ENCODE peak calls at places on chromosomes 6 and 20, in four cellular contexts. One of them, this sample, is unnamed.

GRCh38 chr20:37559312-37560027 is 31.8 kb upstream of the BLCAP start:
- DNase-seq in GM23248: no peak
- DNase-seq in SK-N-MC: no peak
- DNase-seq in H1: no peak
- DNase-seq in this sample: no peak

GRCh38 chr6:137784583-137784982 is 82.5 kb upstream of the TNFAIP3 start:
- DNase-seq in GM23248: no peak
- DNase-seq in SK-N-MC: no peak
- DNase-seq in H1: no peak
- DNase-seq in this sample: no peak

GRCh38 chr6:149887343-149887742 is 10.6 kb downstream of the RAET1E start:
- DNase-seq in GM23248: peak
- DNase-seq in SK-N-MC: no peak
- DNase-seq in H1: no peak
- DNase-seq in this sample: peak

GRCh38 chr6:1076531-1077453 is 235.1 kb upstream of the FOXQ1 start:
- DNase-seq in GM23248: no peak
- DNase-seq in SK-N-MC: no peak
- DNase-seq in H1: no peak
- DNase-seq in this sample: no peak

GRCh38 chr6:73367761-73368355 is 1.8 kb downstream of the OOEP start:
- DNase-seq in GM23248: peak
- DNase-seq in SK-N-MC: no peak
- DNase-seq in H1: no peak
- DNase-seq in this sample: no peak

GRCh38 chr6:99334526-99335127 is 14.8 kb downstream of the FAXC start:
- DNase-seq in GM23248: peak
- DNase-seq in SK-N-MC: no peak
- DNase-seq in H1: no peak
- DNase-seq in this sample: peak

GRCh38 chr20:3843490-3843889 is 3.1 kb upstream of the MAVS start:
- DNase-seq in GM23248: peak
- DNase-seq in SK-N-MC: no peak
- DNase-seq in H1: no peak
- DNase-seq in this sample: no peak

GRCh38 chr6:125789576-125790402 is 971 bp upstream of the NCOA7 start:
- DNase-seq in GM23248: peak
- DNase-seq in SK-N-MC: no peak
- DNase-seq in H1: no peak
- DNase-seq in this sample: no peak

GRCh38 chr20:16308754-16309153 is 264.5 kb downstream of the KIF16B start:
- DNase-seq in GM23248: no peak
- DNase-seq in SK-N-MC: no peak
- DNase-seq in H1: no peak
- DNase-seq in this sample: no peak

GRCh38 chr6:11275598-11275997 is 43.1 kb upstream of the NEDD9 start:
- DNase-seq in GM23248: no peak
- DNase-seq in SK-N-MC: no peak
- DNase-seq in H1: no peak
- DNase-seq in this sample: no peak

GRCh38 chr20:20370087-20370575 is 2.2 kb downstream of the INSM1 start:
- DNase-seq in GM23248: no peak
- DNase-seq in SK-N-MC: no peak
- DNase-seq in H1: no peak
- DNase-seq in this sample: no peak

GRCh38 chr6:33298773-33299236 is at the start of gene RGL2:
- DNase-seq in GM23248: peak
- DNase-seq in SK-N-MC: no peak
- DNase-seq in H1: no peak
- DNase-seq in this sample: no peak

GRCh38 chr20:1209447-1210387 is 6.5 kb downstream of the C20orf202 start:
- DNase-seq in GM23248: peak
- DNase-seq in SK-N-MC: no peak
- DNase-seq in H1: no peak
- DNase-seq in this sample: no peak

GRCh38 chr20:59159091-59159821 is 4.4 kb upstream of the ZNF831 start:
- DNase-seq in GM23248: no peak
- DNase-seq in SK-N-MC: no peak
- DNase-seq in H1: no peak
- DNase-seq in this sample: no peak

GRCh38 chr6:13302291-13302690 is 26.0 kb downstream of the TBC1D7 start:
- DNase-seq in GM23248: no peak
- DNase-seq in SK-N-MC: no peak
- DNase-seq in H1: no peak
- DNase-seq in this sample: no peak

GRCh38 chr6:144144996-144145395 is 5.3 kb upstream of the STX11 start:
- DNase-seq in GM23248: no peak
- DNase-seq in SK-N-MC: no peak
- DNase-seq in H1: no peak
- DNase-seq in this sample: no peak

GRCh38 chr6:34560366-34561226 is 4.5 kb upstream of the SPDEF start:
- DNase-seq in GM23248: peak
- DNase-seq in SK-N-MC: no peak
- DNase-seq in H1: no peak
- DNase-seq in this sample: no peak

GRCh38 chr6:30542915-30543314 is 13.4 kb downstream of the GNL1 start:
- DNase-seq in GM23248: peak
- DNase-seq in SK-N-MC: no peak
- DNase-seq in H1: no peak
- DNase-seq in this sample: no peak

GRCh38 chr6:113031591-113031990 is 684.5 kb downstream of the RFPL4B start:
- DNase-seq in GM23248: peak
- DNase-seq in SK-N-MC: no peak
- DNase-seq in H1: no peak
- DNase-seq in this sample: no peak

GRCh38 chr6:84269947-84270733 is 42.7 kb upstream of the CEP162 start:
- DNase-seq in GM23248: peak
- DNase-seq in SK-N-MC: no peak
- DNase-seq in H1: no peak
- DNase-seq in this sample: no peak

GRCh38 chr6:30391240-30391639 is 46.3 kb downstream of the RPP21 start:
- DNase-seq in GM23248: no peak
- DNase-seq in SK-N-MC: no peak
- DNase-seq in H1: no peak
- DNase-seq in this sample: no peak

GRCh38 chr6:6834356-6835342 is 246.1 kb downstream of the LY86 start:
- DNase-seq in GM23248: no peak
- DNase-seq in SK-N-MC: no peak
- DNase-seq in H1: no peak
- DNase-seq in this sample: no peak

GRCh38 chr6:56582246-56582645 is 60.4 kb downstream of the DST start:
- DNase-seq in GM23248: no peak
- DNase-seq in SK-N-MC: no peak
- DNase-seq in H1: no peak
- DNase-seq in this sample: no peak

GRCh38 chr6:103404799-103405198 is 1454.9 kb downstream of the HACE1 start:
- DNase-seq in GM23248: no peak
- DNase-seq in SK-N-MC: no peak
- DNase-seq in H1: no peak
- DNase-seq in this sample: no peak

GRCh38 chr6:131831886-131832285 is 24.1 kb downstream of the ENPP1 start:
- DNase-seq in GM23248: no peak
- DNase-seq in SK-N-MC: no peak
- DNase-seq in H1: no peak
- DNase-seq in this sample: no peak

DNA sequence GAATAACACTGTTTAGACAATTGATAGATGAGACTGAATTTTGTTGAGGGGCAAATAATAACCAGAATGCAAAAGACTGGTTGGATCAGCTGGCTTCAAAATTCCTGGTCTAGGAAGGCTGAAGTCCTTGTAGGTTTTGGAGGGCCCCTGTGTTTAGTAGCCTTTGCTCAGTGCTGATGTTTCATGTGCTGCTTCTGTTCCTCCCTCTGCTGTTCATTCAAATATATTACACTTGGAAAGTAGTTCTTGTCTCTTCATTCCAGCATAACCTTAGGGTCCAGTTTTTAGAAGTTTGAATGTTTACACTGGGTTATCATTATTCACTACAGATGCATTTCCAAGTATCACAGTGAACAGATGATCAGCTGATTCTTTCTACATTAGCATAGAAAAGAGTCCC is 72.5 kb downstream of the FLRT3 start:
- DNase-seq in GM23248: peak
- DNase-seq in SK-N-MC: no peak
- DNase-seq in H1: no peak
- DNase-seq in this sample: no peak
- H3K9ac ChIP-seq in GM23248: no peak
- H3K9ac ChIP-seq in SK-N-MC: no peak
- H3K9ac ChIP-seq in H1: no peak
- H3K9ac ChIP-seq in this sample: no peak

GRCh38 chr6:42227173-42227850 is 9.7 kb upstream of the MRPS10 start:
- DNase-seq in GM23248: no peak
- DNase-seq in SK-N-MC: no peak
- DNase-seq in H1: no peak
- DNase-seq in this sample: no peak
- H3K9ac ChIP-seq in GM23248: peak
- H3K9ac ChIP-seq in SK-N-MC: no peak
- H3K9ac ChIP-seq in H1: no peak
- H3K9ac ChIP-seq in this sample: peak

GRCh38 chr20:6665621-6666345 is 101.7 kb upstream of the BMP2 start:
- DNase-seq in GM23248: no peak
- DNase-seq in SK-N-MC: peak
- DNase-seq in H1: no peak
- DNase-seq in this sample: no peak
- H3K9ac ChIP-seq in GM23248: no peak
- H3K9ac ChIP-seq in SK-N-MC: peak
- H3K9ac ChIP-seq in H1: no peak
- H3K9ac ChIP-seq in this sample: no peak

GRCh38 chr6:142942805-142943227 is 2.2 kb downstream of the HIVEP2 start:
- DNase-seq in GM23248: peak
- DNase-seq in SK-N-MC: no peak
- DNase-seq in H1: no peak
- DNase-seq in this sample: no peak
- H3K9ac ChIP-seq in GM23248: peak
- H3K9ac ChIP-seq in SK-N-MC: no peak
- H3K9ac ChIP-seq in H1: no peak
- H3K9ac ChIP-seq in this sample: peak

GRCh38 chr20:43959920-43960227 is 45.2 kb downstream of the TOX2 start:
- DNase-seq in GM23248: no peak
- DNase-seq in SK-N-MC: no peak
- DNase-seq in H1: no peak
- DNase-seq in this sample: no peak

GRCh38 chr20:43957392-43957791 is 42.7 kb downstream of the TOX2 start:
- DNase-seq in GM23248: no peak
- DNase-seq in SK-N-MC: no peak
- DNase-seq in H1: no peak
- DNase-seq in this sample: no peak

GRCh38 chr20:43960231-43960630 is 45.6 kb downstream of the TOX2 start:
- DNase-seq in GM23248: no peak
- DNase-seq in SK-N-MC: no peak
- DNase-seq in H1: no peak
- DNase-seq in this sample: no peak

GRCh38 chr20:43959079-43959919 is 44.6 kb downstream of the TOX2 start:
- DNase-seq in GM23248: peak
- DNase-seq in SK-N-MC: no peak
- DNase-seq in H1: no peak
- DNase-seq in this sample: no peak

DNA sequence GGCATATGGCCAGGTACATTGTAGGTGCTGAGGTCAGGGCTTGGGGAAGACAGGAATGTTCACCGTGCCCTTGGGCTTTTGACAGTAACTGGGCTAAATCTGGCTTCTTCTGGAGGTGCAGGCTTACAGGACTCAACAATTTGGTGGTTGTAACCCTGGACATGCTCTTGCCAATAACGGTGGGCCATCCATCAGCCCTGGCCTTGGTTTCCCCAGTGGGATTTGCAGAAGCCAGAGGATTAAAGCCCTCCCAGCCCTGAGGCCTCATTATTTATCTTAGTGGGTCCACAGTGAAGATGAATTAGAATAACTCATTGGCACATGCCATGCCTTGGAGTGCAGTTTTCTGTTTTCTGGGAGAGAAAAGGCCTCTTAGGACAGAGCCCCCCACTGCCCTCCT is 44.0 kb downstream of the TOX2 start:
- DNase-seq in GM23248: no peak
- DNase-seq in SK-N-MC: no peak
- DNase-seq in H1: no peak
- DNase-seq in this sample: no peak
- H3K9ac ChIP-seq in GM23248: no peak
- H3K9ac ChIP-seq in SK-N-MC: no peak
- H3K9ac ChIP-seq in H1: no peak
- H3K9ac ChIP-seq in this sample: no peak

GRCh38 chr6:135358251-135358821 is 139.2 kb downstream of the AHI1 start:
- DNase-seq in GM23248: peak
- DNase-seq in SK-N-MC: no peak
- DNase-seq in H1: no peak
- DNase-seq in this sample: no peak
- H3K9ac ChIP-seq in GM23248: peak
- H3K9ac ChIP-seq in SK-N-MC: no peak
- H3K9ac ChIP-seq in H1: no peak
- H3K9ac ChIP-seq in this sample: no peak

DNA sequence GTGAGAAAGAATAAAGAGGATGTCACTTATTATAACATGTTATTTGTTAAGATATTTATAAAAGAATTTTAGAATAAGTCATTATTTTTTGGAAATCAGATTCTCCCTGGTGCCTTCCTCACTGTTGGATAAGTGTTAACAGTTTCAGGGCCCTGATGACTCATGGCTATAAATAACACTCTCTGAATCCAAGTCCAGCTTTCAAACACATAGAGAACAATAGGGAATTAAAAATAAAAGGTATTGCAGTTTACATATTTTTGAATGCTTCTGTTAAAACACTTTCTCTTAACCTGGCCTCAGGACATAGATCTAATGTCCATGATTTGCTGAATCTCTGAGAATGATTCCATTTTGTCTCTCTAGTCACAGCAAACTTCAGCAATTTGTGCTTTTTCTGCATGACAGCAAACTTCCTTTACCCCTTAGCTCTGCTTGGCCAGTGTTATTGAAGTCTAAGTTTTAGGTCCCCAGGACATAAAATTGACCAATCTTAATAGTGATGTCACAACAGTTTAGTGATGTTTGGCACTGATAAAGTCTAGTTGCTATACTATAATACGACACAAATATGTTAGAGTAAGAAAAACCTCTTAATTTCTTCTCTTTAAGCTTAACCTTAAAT is 1192.4 kb upstream of the CITED2 start:
- DNase-seq in GM23248: peak
- DNase-seq in SK-N-MC: no peak
- DNase-seq in H1: no peak
- DNase-seq in this sample: no peak
- H3K9ac ChIP-seq in GM23248: no peak
- H3K9ac ChIP-seq in SK-N-MC: no peak
- H3K9ac ChIP-seq in H1: no peak
- H3K9ac ChIP-seq in this sample: no peak